ENCODE peak calls at places on chromosomes 11 and 22, in six cellular contexts. K is naive thymus-derived CD4-positive, alpha-beta T cell; J is mammary epithelial cell; L is left ventricle myocardium inferior; M is PC-3; W is cardiac muscle cell. Z is an unnamed sample. For H3K4me1, the result is how much of the 10 kb centered on the place peaks cover.

GRCh38 chr11:45270946-45271345 is 15.2 kb downstream of the SYT13 start:
- DNase-seq in K (no peak), J (no peak), L (no peak), M (no peak), W (no peak), Z (no peak)

GRCh38 chr11:44793350-44794090 is 66.8 kb downstream of the TSPAN18 start:
- DNase-seq in K (no peak), J (no peak), L (no peak), M (no peak), W (peak), Z (no peak)

GRCh38 chr11:3877252-3878035 is 22.0 kb downstream of the STIM1 start:
- DNase-seq in K (no peak), J (peak), L (no peak), M (peak), W (no peak), Z (no peak)

GRCh38 chr11:118614511-118614910 is 7.1 kb downstream of the PHLDB1 start:
- DNase-seq in K (no peak), J (no peak), L (no peak), M (no peak), W (no peak), Z (no peak)

GRCh38 chr22:45238431-45239377 is 2.0 kb downstream of the KIAA0930 start:
- DNase-seq in K (no peak), J (no peak), L (no peak), M (no peak), W (no peak), Z (no peak)

GRCh38 chr22:31272522-31273446 is 19.5 kb downstream of the PIK3IP1 start:
- DNase-seq in K (peak), J (peak), L (no peak), M (peak), W (peak), Z (peak)

GRCh38 chr11:20353829-20354434 is 9.6 kb upstream of the HTATIP2 start:
- DNase-seq in K (no peak), J (peak), L (no peak), M (peak), W (peak), Z (peak)

GRCh38 chr22:36399473-36399780 is 11.7 kb upstream of the MYH9 start:
- DNase-seq in K (no peak), J (no peak), L (no peak), M (peak), W (no peak), Z (no peak)

GRCh38 chr11:61656347-61657077 is 23.7 kb upstream of the DAGLA start:
- DNase-seq in K (no peak), J (no peak), L (no peak), M (no peak), W (no peak), Z (no peak)

GRCh38 chr11:45885274-45885920 is at the start of gene MAPK8IP1:
- DNase-seq in K (peak), J (peak), L (peak), M (peak), W (peak), Z (peak)

GRCh38 chr11:69460540-69461257 is 20.8 kb upstream of the LINC01488 start:
- DNase-seq in K (no peak), J (peak), L (no peak), M (peak), W (no peak), Z (no peak)

GRCh38 chr11:22193348-22194051 is 615 bp downstream of the ANO5 start:
- DNase-seq in K (no peak), J (no peak), L (peak), M (no peak), W (peak), Z (peak)

GRCh38 chr11:12743834-12744449 is 69.7 kb downstream of the TEAD1 start:
- DNase-seq in K (no peak), J (no peak), L (no peak), M (no peak), W (no peak), Z (no peak)

GRCh38 chr11:27599217-27599616 is 92.6 kb upstream of the LIN7C start:
- DNase-seq in K (no peak), J (no peak), L (no peak), M (no peak), W (no peak), Z (no peak)

GRCh38 chr11:92082652-92083051 is 142.0 kb upstream of the FAT3 start:
- DNase-seq in K (no peak), J (no peak), L (no peak), M (no peak), W (no peak), Z (no peak)

GRCh38 chr11:17013548-17014320 is 480 bp downstream of the PLEKHA7 start:
- DNase-seq in K (peak), J (no peak), L (no peak), M (peak), W (peak), Z (no peak)

GRCh38 chr11:17014774-17015638 is 792 bp upstream of the PLEKHA7 start:
- DNase-seq in K (no peak), J (no peak), L (no peak), M (peak), W (peak), Z (no peak)

GRCh38 chr11:17015639-17016125 is 1.5 kb upstream of the PLEKHA7 start:
- DNase-seq in K (no peak), J (no peak), L (peak), M (no peak), W (no peak), Z (peak)

GRCh38 chr11:17012712-17013547 is 1.3 kb downstream of the PLEKHA7 start:
- DNase-seq in K (no peak), J (peak), L (peak), M (peak), W (peak), Z (no peak)

GRCh38 chr11:17014321-17014773 is at the start of gene PLEKHA7:
- DNase-seq in K (no peak), J (no peak), L (no peak), M (peak), W (peak), Z (no peak)
- H3K27ac ChIP-seq in K (no peak), J (no peak), L (peak), M (peak), W (no peak), Z (no peak)

GRCh38 chr11:9609002-9609759 is 35.7 kb downstream of the WEE1 start:
- DNase-seq in K (no peak), J (no peak), L (no peak), M (no peak), W (no peak), Z (no peak)
- H3K4me1 ChIP-seq in K (under half), J (under half), L (under half), M (under half), W (under half), Z (under half)

GRCh38 chr11:65851811-65852507 is 6.0 kb downstream of the CFL1 start:
- DNase-seq in K (no peak), J (no peak), L (no peak), M (no peak), W (no peak), Z (no peak)
- H3K27ac ChIP-seq in K (no peak), J (no peak), L (no peak), M (no peak), W (peak), Z (no peak)

DNA sequence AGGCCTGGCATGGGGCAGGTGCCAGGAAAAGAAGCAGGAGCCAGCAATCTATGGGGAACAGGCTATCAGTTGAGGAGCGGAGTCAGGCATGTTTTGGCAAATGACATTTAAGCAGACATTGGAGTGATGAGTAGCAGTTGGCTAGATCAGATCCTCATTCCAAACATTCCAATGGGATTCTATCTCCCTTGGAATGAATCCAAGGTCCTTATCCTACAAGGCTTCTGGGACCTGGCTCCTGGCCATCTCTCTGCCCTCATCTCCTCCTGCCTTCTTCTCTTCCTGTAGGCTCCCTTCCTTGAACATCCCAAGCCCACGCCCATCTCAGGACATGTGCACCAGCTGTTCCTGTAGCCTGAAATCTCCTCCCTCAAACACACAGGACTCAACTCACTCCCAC is 1074.5 kb downstream of the TBC1D22A start:
- DNase-seq in K (no peak), J (no peak), L (no peak), M (peak), W (no peak), Z (peak)
- H3K4me1 ChIP-seq in K (under half), J (under half), L (under half), M (under half), W (under half), Z (half or more)

GRCh38 chr22:46551321-46551720 is 13.9 kb upstream of the CELSR1 start:
- DNase-seq in K (no peak), J (no peak), L (peak), M (no peak), W (no peak), Z (no peak)
- H3K27ac ChIP-seq in K (no peak), J (no peak), L (peak), M (no peak), W (peak), Z (no peak)

GRCh38 chr22:20946080-20946986 is 20.7 kb upstream of the AIFM3 start:
- DNase-seq in K (no peak), J (no peak), L (no peak), M (peak), W (no peak), Z (no peak)
- H3K4me1 ChIP-seq in K (under half), J (under half), L (under half), M (under half), W (under half), Z (under half)